ENCODE peak calls at places on chromosomes 13 and 19, in five cellular contexts. L is RWPE2, D is heart right ventricle, T is suprapubic skin, J is OCI-LY7. V is an unnamed sample.

GRCh38 chr13:94711561-94712286 is 621 bp downstream of the SOX21 start:
- DNase-seq in T (peak; percentile 61), D (no peak), L (peak; percentile 58), J (no peak), V (no peak)

GRCh38 chr19:32558607-32559228 is 22.3 kb upstream of the PDCD5 start:
- DNase-seq in L (no peak), J (no peak), T (no peak), D (no peak), V (no peak)

GRCh38 chr13:53782400-53783030 is 753.9 kb downstream of the OLFM4 start:
- DNase-seq in L (no peak), D (no peak), T (no peak), J (peak; percentile 50), V (peak; percentile 42)

GRCh38 chr13:21399741-21400140 is 59.4 kb downstream of the ZDHHC20 start:
- DNase-seq in J (no peak), T (no peak), D (no peak), L (no peak), V (peak; percentile 73)

GRCh38 chr19:13208131-13208963 is 58.1 kb downstream of the IER2 start:
- DNase-seq in L (no peak), T (peak; percentile 70), D (no peak), J (peak; percentile 90), V (no peak)

GRCh38 chr19:50537769-50538230 is 24.1 kb upstream of the ASPDH start:
- DNase-seq in J (peak; percentile 76), T (no peak), L (no peak), D (peak; percentile 83), V (peak; percentile 46)

GRCh38 chr13:68806125-68806524 is 1301.5 kb upstream of the ATXN8OS start:
- DNase-seq in T (no peak), J (no peak), D (no peak), L (no peak), V (no peak)

GRCh38 chr13:41691276-41691675 is 233.9 kb downstream of the RGCC start:
- DNase-seq in L (no peak), T (no peak), D (no peak), J (no peak), V (no peak)

GRCh38 chr13:79457948-79458347 is 23.0 kb upstream of the NDFIP2 start:
- DNase-seq in J (no peak), L (no peak), D (no peak), T (no peak), V (no peak)

GRCh38 chr19:8445488-8446001 is 770 bp downstream of the HNRNPM start:
- DNase-seq in T (peak; percentile 80), D (peak; percentile 62), J (peak; percentile 53), L (no peak), V (no peak)

GRCh38 chr13:26425439-26426358 is 131.8 kb upstream of the WASF3 start:
- DNase-seq in D (no peak), J (no peak), L (no peak), T (no peak), V (no peak)

GRCh38 chr19:14502334-14503092 is 6.6 kb upstream of the GIPC1 start:
- DNase-seq in L (no peak), T (no peak), D (no peak), J (no peak), V (no peak)

GRCh38 chr19:19074172-19074905 is 10.5 kb downstream of the SLC25A42 start:
- DNase-seq in T (no peak), J (no peak), L (no peak), D (no peak), V (peak; percentile 35)

GRCh38 chr13:29648760-29649159 is 53.3 kb upstream of the SLC7A1 start:
- DNase-seq in T (no peak), D (no peak), L (no peak), J (no peak), V (no peak)

GRCh38 chr13:91381371-91381770 is 17.1 kb upstream of the GPC5 start:
- DNase-seq in J (peak; percentile 65), L (no peak), T (no peak), D (no peak), V (no peak)

GRCh38 chr13:30972888-30973377 is 40.5 kb downstream of the TEX26 start:
- DNase-seq in J (no peak), D (no peak), L (no peak), T (no peak), V (no peak)

GRCh38 chr13:25738342-25738771 is 313.5 kb downstream of the SHISA2 start:
- DNase-seq in T (no peak), D (no peak), L (no peak), J (peak; percentile 5), V (peak; percentile 85)

GRCh38 chr13:72290962-72291681 is 424.1 kb upstream of the DACH1 start:
- DNase-seq in J (no peak), T (no peak), L (no peak), D (no peak), V (peak; percentile 8)

GRCh38 chr13:27203854-27204253 is 32.2 kb upstream of the USP12 start:
- DNase-seq in J (no peak), D (no peak), L (no peak), T (no peak), V (no peak)

GRCh38 chr13:75907044-75907443 is 270.9 kb downstream of the LMO7 start:
- DNase-seq in D (no peak), L (no peak), T (no peak), J (no peak), V (no peak)

GRCh38 chr13:94480672-94481145 is 1.2 kb upstream of the DCT start:
- DNase-seq in D (peak; percentile 16), T (no peak), J (no peak), L (no peak), V (no peak)

GRCh38 chr13:77919351-77920294 is 992 bp upstream of the EDNRB start:
- DNase-seq in T (peak; percentile 72), L (no peak), J (no peak), D (peak; percentile 70), V (no peak)

GRCh38 chr13:78194904-78195639 is 276.4 kb upstream of the EDNRB start:
- DNase-seq in L (no peak), J (no peak), T (no peak), D (no peak), V (no peak)

GRCh38 chr13:26474286-26474685 is 83.2 kb upstream of the WASF3 start:
- DNase-seq in D (no peak), L (no peak), J (no peak), T (no peak), V (no peak)

GRCh38 chr13:100131863-100132574 is 43.1 kb downstream of the PCCA start:
- DNase-seq in J (no peak), L (no peak), D (no peak), T (no peak), V (no peak)

GRCh38 chr13:97567510-97568243 is 133.7 kb downstream of the RAP2A start:
- DNase-seq in T (peak; percentile 70), L (no peak), D (no peak), J (no peak), V (no peak)

GRCh38 chr13:31038834-31039552 is 106.5 kb downstream of the TEX26 start:
- DNase-seq in D (no peak), J (peak; percentile 72), L (no peak), T (no peak), V (peak; percentile 86)

DNA sequence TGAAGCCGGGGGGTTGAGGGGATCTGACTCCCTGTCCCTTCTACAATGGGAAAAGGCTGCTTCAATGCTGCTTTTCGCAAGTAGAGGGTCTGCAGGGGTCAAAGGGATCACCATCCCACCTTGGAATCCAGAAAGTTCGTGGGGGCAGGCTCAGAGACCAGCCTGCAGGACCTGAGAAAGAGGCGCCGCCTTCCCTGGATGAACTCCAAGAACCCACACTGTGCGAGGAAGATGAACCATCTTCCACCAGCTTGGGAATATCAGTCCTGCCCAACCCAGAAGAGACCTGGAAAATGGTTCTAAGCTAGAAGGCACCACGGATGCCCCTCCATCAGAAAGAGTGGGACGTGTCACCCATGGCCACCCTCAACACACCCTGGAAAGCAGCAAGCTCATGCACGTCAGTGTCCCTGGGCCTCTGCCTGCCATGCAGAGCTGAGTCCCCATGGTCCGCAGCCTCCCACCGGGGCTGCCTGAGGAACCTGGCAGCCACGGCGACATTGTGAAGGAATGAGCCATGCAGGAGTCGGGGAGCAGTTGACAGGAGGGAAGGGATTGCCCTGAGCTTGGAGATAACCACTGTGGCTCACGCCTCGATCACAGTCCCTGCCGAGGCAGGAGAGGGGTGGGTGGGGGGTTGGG is 14.6 kb downstream of the RAB3D start:
- DNase-seq in T (no peak), J (no peak), L (no peak), D (no peak), V (no peak)
- H3K4me3 ChIP-seq in T (no peak overlapping the region), J (no peak overlapping the region), L (no peak overlapping the region), D (no peak overlapping the region), V (peak overlapping the region; percentile 48)

GRCh38 chr13:104008075-104008474 is 941.9 kb upstream of the SLC10A2 start:
- DNase-seq in T (no peak), J (no peak), D (no peak), L (no peak), V (no peak)
- H3K4me3 ChIP-seq in T (no peak overlapping the region), J (no peak overlapping the region), D (no peak overlapping the region), L (no peak overlapping the region), V (no peak overlapping the region)

GRCh38 chr19:38208571-38208970 is 15.5 kb downstream of the DPF1 start:
- DNase-seq in T (no peak), D (no peak), J (no peak), L (no peak), V (no peak)

GRCh38 chr19:38207543-38207942 is 16.5 kb downstream of the DPF1 start:
- DNase-seq in D (no peak), L (no peak), T (no peak), J (no peak), V (no peak)

GRCh38 chr19:38210458-38210987 is 13.5 kb downstream of the DPF1 start:
- DNase-seq in D (peak; percentile 71), J (no peak), L (no peak), T (no peak), V (no peak)

GRCh38 chr19:38209671-38210457 is 14.2 kb downstream of the DPF1 start:
- DNase-seq in D (peak; percentile 81), L (no peak), T (no peak), J (no peak), V (no peak)

DNA sequence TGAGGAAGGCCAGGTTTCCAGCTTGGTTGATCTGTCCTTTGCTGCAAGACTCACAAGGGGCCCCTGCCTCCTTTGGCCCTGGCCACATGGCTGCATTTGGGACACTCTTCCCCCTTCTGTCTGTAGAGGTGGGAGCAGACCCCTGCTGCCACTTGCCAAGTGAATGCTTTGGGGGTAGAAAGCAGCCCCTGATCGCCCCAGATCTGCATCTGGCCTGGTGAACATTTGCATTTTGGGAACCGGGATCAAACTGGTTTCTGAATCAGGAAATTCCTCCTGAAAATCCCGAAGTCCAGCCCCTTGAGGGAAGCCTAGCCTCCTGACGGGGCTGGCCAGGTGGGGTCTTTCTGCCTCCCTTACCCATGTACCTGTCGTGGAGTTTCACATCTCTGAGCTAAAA is 14.9 kb downstream of the DPF1 start:
- DNase-seq in L (no peak), D (no peak), T (no peak), J (no peak), V (no peak)
- H3K4me3 ChIP-seq in L (no peak overlapping the region), D (peak overlapping the region; percentile 22), T (peak overlapping the region; percentile 33), J (no peak overlapping the region), V (no peak overlapping the region)

DNA sequence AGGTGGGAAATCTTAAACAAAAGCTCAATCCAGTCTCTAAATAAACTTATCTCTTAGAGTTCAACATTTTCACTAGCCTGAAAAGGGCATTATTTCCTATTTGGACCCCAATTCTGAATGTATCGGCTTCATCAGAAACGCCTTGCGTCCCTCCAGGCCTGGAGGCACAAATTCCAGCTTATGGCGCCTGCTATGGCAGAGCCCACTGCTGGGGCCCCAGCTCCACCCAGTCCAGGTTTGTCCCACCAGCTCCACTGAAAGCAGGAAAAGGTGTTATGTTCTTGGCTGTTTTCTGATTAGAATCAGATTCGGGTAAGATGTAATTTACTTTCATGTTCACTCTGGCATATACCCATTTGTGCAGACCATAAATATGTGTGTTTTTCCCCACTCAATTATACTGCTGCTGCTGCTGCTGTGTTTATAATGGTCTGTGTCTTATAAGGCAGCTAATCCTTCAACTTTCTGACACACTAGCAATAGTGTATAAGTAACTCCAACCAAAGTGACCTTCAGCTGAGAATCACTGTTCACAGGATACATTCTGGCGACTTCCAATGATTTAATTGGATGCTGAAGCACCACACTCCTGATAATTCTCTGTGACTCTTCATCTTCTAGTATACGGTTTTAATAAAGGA is 6.4 kb downstream of the IRS2 start:
- DNase-seq in L (no peak), T (no peak), J (no peak), D (no peak), V (no peak)
- H3K4me3 ChIP-seq in L (peak overlapping the region; percentile 42), T (peak overlapping the region; percentile 84), J (no peak overlapping the region), D (peak overlapping the region; percentile 43), V (no peak overlapping the region)